ENCODE peak calls at places on chromosomes 4 and X, in eight cellular contexts. C, P, L, T, I, Z, X and D are unnamed samples.

GRCh38 chr4:82357640-82358039 is 16.2 kb downstream of the HNRNPD start:
- DNase-seq in I (no peak), L (no peak), C (no peak), P (no peak), X (no peak), T (no peak), Z (no peak), D (no peak)

GRCh38 chrX:39869846-39870601 is 227.7 kb downstream of the BCOR start:
- DNase-seq in C (no peak), P (peak; percentile 44), X (peak; percentile 70), I (no peak), L (peak; percentile 54), Z (no peak), T (no peak), D (no peak)

GRCh38 chrX:336227-336626 is 17.6 kb upstream of the GTPBP6 start:
- DNase-seq in I (no peak), C (no peak), P (no peak), L (no peak), Z (no peak), T (no peak), X (no peak), D (no peak)

GRCh38 chr4:58502839-58503238 is 1392.7 kb upstream of the IGFBP7 start:
- DNase-seq in C (no peak), X (no peak), Z (no peak), P (no peak), T (no peak), L (no peak), I (no peak), D (no peak)

GRCh38 chr4:107423677-107424405 is 296.2 kb downstream of the PAPSS1 start:
- DNase-seq in Z (no peak), C (no peak), P (no peak), L (no peak), T (no peak), I (no peak), X (no peak), D (no peak)

GRCh38 chrX:139869796-139870195 is 63.1 kb downstream of the ATP11C start:
- DNase-seq in T (no peak), L (no peak), C (no peak), Z (no peak), X (no peak), I (no peak), P (no peak), D (no peak)

GRCh38 chr4:56127698-56128097 is 179.0 kb downstream of the CEP135 start:
- DNase-seq in Z (no peak), C (no peak), P (no peak), I (no peak), L (no peak), T (no peak), X (no peak), D (no peak)

GRCh38 chr4:143599827-143600226 is 86.3 kb downstream of the SMARCA5 start:
- DNase-seq in T (no peak), X (no peak), L (no peak), P (no peak), I (no peak), C (peak; percentile 13), Z (no peak), D (no peak)

GRCh38 chr4:141220655-141221605 is at the start of gene ZNF330:
- DNase-seq in C (peak; percentile 97), Z (peak; percentile 87), I (peak; percentile 69), X (peak; percentile 83), L (peak; percentile 91), T (peak; percentile 82), P (peak; percentile 92), D (peak; percentile 94)

GRCh38 chr4:173014113-173014558 is 154.5 kb upstream of the GALNT7 start:
- DNase-seq in P (peak; percentile 89), T (no peak), C (peak; percentile 18), L (peak; percentile 39), I (peak; percentile 46), Z (no peak), X (no peak), D (peak; percentile 75)

GRCh38 chr4:14749910-14750309 is 252.4 kb upstream of the CPEB2 start:
- DNase-seq in C (peak; percentile 12), X (no peak), T (peak; percentile 10), P (peak; percentile 34), I (no peak), Z (no peak), L (peak; percentile 9), D (peak; percentile 32)

GRCh38 chr4:152064753-152065152 is 303.9 kb upstream of the GATB start:
- DNase-seq in X (no peak), T (no peak), P (no peak), L (no peak), C (no peak), I (no peak), Z (no peak), D (no peak)

GRCh38 chr4:7808752-7809151 is 130.9 kb downstream of the AFAP1 start:
- DNase-seq in Z (no peak), X (no peak), L (no peak), C (no peak), T (no peak), I (no peak), P (peak; percentile 77), D (no peak)

GRCh38 chr4:161728929-161729328 is 434.9 kb downstream of the FSTL5 start:
- DNase-seq in X (no peak), L (no peak), C (no peak), T (no peak), P (no peak), Z (no peak), I (no peak), D (no peak)

GRCh38 chrX:41014776-41015175 is 70.5 kb upstream of the USP9X start:
- DNase-seq in T (no peak), P (no peak), I (no peak), L (no peak), C (no peak), Z (no peak), X (no peak), D (peak; percentile 26)

GRCh38 chrX:39493168-39493567 is 604.6 kb downstream of the BCOR start:
- DNase-seq in X (no peak), T (no peak), Z (no peak), P (no peak), I (no peak), L (no peak), C (no peak), D (peak; percentile 47)

GRCh38 chr4:26412381-26413372 is 77.6 kb downstream of the CCKAR start:
- DNase-seq in I (no peak), Z (no peak), C (no peak), L (no peak), X (no peak), P (peak; percentile 33), T (peak; percentile 31), D (no peak)

GRCh38 chrX:7109838-7110793 is 37.4 kb upstream of the STS start:
- DNase-seq in X (no peak), C (no peak), P (no peak), I (no peak), L (no peak), T (no peak), Z (peak; percentile 49), D (no peak)

GRCh38 chr4:178136736-178137345 is 694.6 kb upstream of the AGA start:
- DNase-seq in L (no peak), T (no peak), X (no peak), Z (no peak), C (no peak), P (no peak), I (no peak), D (no peak)

GRCh38 chrX:46704767-46705386 is 54.0 kb downstream of the SLC9A7 start:
- DNase-seq in C (no peak), X (peak; percentile 32), I (no peak), P (peak; percentile 33), T (no peak), L (peak; percentile 80), Z (no peak), D (no peak)

GRCh38 chr4:138406881-138407280 is 164.7 kb upstream of the SLC7A11 start:
- DNase-seq in T (no peak), P (no peak), I (no peak), Z (no peak), C (peak; percentile 37), L (peak; percentile 49), X (no peak), D (no peak)

GRCh38 chr4:40099010-40099409 is 42.4 kb downstream of the N4BP2 start:
- DNase-seq in L (no peak), I (no peak), C (no peak), T (no peak), X (no peak), P (no peak), Z (no peak), D (peak; percentile 8)

GRCh38 chrX:50469206-50469605 is 1.4 kb downstream of the DGKK start:
- DNase-seq in L (no peak), Z (no peak), P (no peak), T (no peak), C (no peak), X (no peak), I (no peak), D (no peak)

GRCh38 chr4:154064244-154064643 is 275.4 kb upstream of the SFRP2 start:
- DNase-seq in C (no peak), I (no peak), P (no peak), X (no peak), L (no peak), T (no peak), Z (no peak), D (no peak)